ENCODE peak calls at places on chromosomes 16 and 17, in five cellular contexts. One of them, this sample, is unnamed.
A peak's percentile ranks its signal among the peaks of the same experiment; 100 is the strongest.

GRCh38 chr17:44760474-44761308 is 1.9 kb downstream of the ADAM11 start:
- DNase-seq in heart right ventricle: no peak
- DNase-seq in WERI-Rb-1: no peak
- DNase-seq in breast epithelium: no peak
- DNase-seq in effector memory CD4-positive, alpha-beta T cell: no peak
- DNase-seq in this sample: no peak

GRCh38 chr17:59972778-59973177 is 8.2 kb upstream of the RNFT1 start:
- DNase-seq in heart right ventricle: no peak
- DNase-seq in breast epithelium: no peak
- DNase-seq in effector memory CD4-positive, alpha-beta T cell: no peak
- DNase-seq in WERI-Rb-1: no peak
- DNase-seq in this sample: no peak

GRCh38 chr17:67942810-67943209 is 53.5 kb downstream of the C17orf58 start:
- DNase-seq in WERI-Rb-1: peak; percentile 18
- DNase-seq in breast epithelium: no peak
- DNase-seq in effector memory CD4-positive, alpha-beta T cell: no peak
- DNase-seq in heart right ventricle: no peak
- DNase-seq in this sample: no peak

GRCh38 chr17:31843382-31843780 is 15.7 kb downstream of the COPRS start:
- DNase-seq in heart right ventricle: no peak
- DNase-seq in WERI-Rb-1: no peak
- DNase-seq in breast epithelium: no peak
- DNase-seq in effector memory CD4-positive, alpha-beta T cell: no peak
- DNase-seq in this sample: no peak

GRCh38 chr16:17518441-17518840 is 47.7 kb upstream of the XYLT1 start:
- DNase-seq in WERI-Rb-1: no peak
- DNase-seq in effector memory CD4-positive, alpha-beta T cell: no peak
- DNase-seq in heart right ventricle: no peak
- DNase-seq in breast epithelium: no peak
- DNase-seq in this sample: no peak

GRCh38 chr17:31424944-31425582 is 33.6 kb downstream of the RAB11FIP4 start:
- DNase-seq in effector memory CD4-positive, alpha-beta T cell: no peak
- DNase-seq in heart right ventricle: peak; percentile 34
- DNase-seq in WERI-Rb-1: peak; percentile 93
- DNase-seq in breast epithelium: no peak
- DNase-seq in this sample: no peak

GRCh38 chr16:81601008-81601428 is 156.4 kb downstream of the CMIP start:
- DNase-seq in heart right ventricle: no peak
- DNase-seq in effector memory CD4-positive, alpha-beta T cell: no peak
- DNase-seq in breast epithelium: peak; percentile 53
- DNase-seq in WERI-Rb-1: no peak
- DNase-seq in this sample: no peak

GRCh38 chr17:46763416-46763815 is 55.1 kb downstream of the WNT3 start:
- DNase-seq in breast epithelium: no peak
- DNase-seq in WERI-Rb-1: no peak
- DNase-seq in heart right ventricle: no peak
- DNase-seq in effector memory CD4-positive, alpha-beta T cell: no peak
- DNase-seq in this sample: no peak

GRCh38 chr16:67648088-67648763 is 3.3 kb downstream of the CARMIL2 start:
- DNase-seq in WERI-Rb-1: no peak
- DNase-seq in breast epithelium: no peak
- DNase-seq in heart right ventricle: no peak
- DNase-seq in effector memory CD4-positive, alpha-beta T cell: no peak
- DNase-seq in this sample: no peak

GRCh38 chr17:27651411-27652345 is 20.7 kb downstream of the LGALS9 start:
- DNase-seq in heart right ventricle: peak; percentile 67
- DNase-seq in effector memory CD4-positive, alpha-beta T cell: peak; percentile 30
- DNase-seq in WERI-Rb-1: peak; percentile 70
- DNase-seq in breast epithelium: peak; percentile 62
- DNase-seq in this sample: no peak

GRCh38 chr17:55237268-55237667 is 27.5 kb upstream of the HLF start:
- DNase-seq in heart right ventricle: no peak
- DNase-seq in WERI-Rb-1: no peak
- DNase-seq in breast epithelium: no peak
- DNase-seq in effector memory CD4-positive, alpha-beta T cell: no peak
- DNase-seq in this sample: no peak

GRCh38 chr17:67819722-67820121 is 5.6 kb upstream of the BPTF start:
- DNase-seq in breast epithelium: no peak
- DNase-seq in WERI-Rb-1: no peak
- DNase-seq in heart right ventricle: no peak
- DNase-seq in effector memory CD4-positive, alpha-beta T cell: no peak
- DNase-seq in this sample: no peak

GRCh38 chr17:7932483-7932891 is 481 bp downstream of the CNTROB start:
- DNase-seq in effector memory CD4-positive, alpha-beta T cell: no peak
- DNase-seq in heart right ventricle: no peak
- DNase-seq in breast epithelium: no peak
- DNase-seq in WERI-Rb-1: no peak
- DNase-seq in this sample: no peak

GRCh38 chr16:48956620-48957019 is 325.0 kb downstream of the CBLN1 start:
- DNase-seq in effector memory CD4-positive, alpha-beta T cell: no peak
- DNase-seq in WERI-Rb-1: no peak
- DNase-seq in breast epithelium: no peak
- DNase-seq in heart right ventricle: no peak
- DNase-seq in this sample: no peak

GRCh38 chr16:72371307-72372081 is 199.5 kb upstream of the PMFBP1 start:
- DNase-seq in WERI-Rb-1: no peak
- DNase-seq in heart right ventricle: no peak
- DNase-seq in breast epithelium: no peak
- DNase-seq in effector memory CD4-positive, alpha-beta T cell: no peak
- DNase-seq in this sample: no peak

GRCh38 chr17:42598905-42599304 is 10.3 kb downstream of the RETREG3 start:
- DNase-seq in breast epithelium: no peak
- DNase-seq in heart right ventricle: peak; percentile 29
- DNase-seq in effector memory CD4-positive, alpha-beta T cell: no peak
- DNase-seq in WERI-Rb-1: no peak
- DNase-seq in this sample: no peak

DNA sequence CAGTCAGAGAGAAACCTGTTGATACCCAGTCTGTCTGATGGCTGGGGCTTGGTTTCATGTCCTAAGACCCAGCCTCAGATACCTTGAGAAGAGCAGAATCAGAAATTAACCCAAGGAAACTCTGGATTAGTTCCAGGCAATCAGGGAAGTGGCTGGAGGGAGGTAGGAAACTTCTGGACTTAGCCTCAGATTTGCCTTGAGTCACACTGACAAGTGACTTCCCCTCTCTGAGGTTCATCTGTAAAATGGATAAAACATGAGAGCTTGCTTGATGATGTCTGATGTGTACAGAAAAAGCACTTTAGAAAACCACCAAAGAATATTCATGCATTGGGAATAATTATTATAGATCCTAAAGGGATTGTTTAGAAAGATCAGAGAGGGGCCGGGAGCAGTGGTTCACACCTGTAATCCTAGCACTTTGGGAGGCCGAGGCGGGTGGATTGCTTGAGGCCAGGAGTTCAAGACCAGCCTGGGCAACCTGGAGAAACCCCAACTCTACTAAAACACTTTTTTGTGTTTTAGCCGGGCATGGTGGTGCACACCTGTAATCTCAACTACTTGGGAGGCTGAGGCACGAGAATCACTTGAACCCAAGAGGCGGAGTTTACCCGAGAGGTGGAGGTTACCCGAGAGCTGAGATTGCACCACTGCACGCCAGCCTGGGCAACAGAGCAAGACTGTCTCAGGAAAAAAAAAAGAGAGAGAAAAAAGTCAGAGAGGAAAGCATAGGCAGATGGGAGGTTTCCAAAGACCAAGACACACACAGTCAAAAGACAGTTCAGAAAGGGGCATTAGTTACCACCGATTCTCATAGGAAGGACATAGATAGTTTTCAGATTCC is 3.8 kb downstream of the CIITA start:
- DNase-seq in WERI-Rb-1: no peak
- DNase-seq in heart right ventricle: no peak
- DNase-seq in effector memory CD4-positive, alpha-beta T cell: no peak
- DNase-seq in breast epithelium: no peak
- DNase-seq in this sample: no peak
- H3K27ac ChIP-seq in WERI-Rb-1: no peak overlapping the region
- H3K27ac ChIP-seq in heart right ventricle: peak overlapping the region; percentile 60
- H3K27ac ChIP-seq in effector memory CD4-positive, alpha-beta T cell: no peak overlapping the region
- H3K27ac ChIP-seq in breast epithelium: no peak overlapping the region
- H3K27ac ChIP-seq in this sample: peak overlapping the region; percentile 19

DNA sequence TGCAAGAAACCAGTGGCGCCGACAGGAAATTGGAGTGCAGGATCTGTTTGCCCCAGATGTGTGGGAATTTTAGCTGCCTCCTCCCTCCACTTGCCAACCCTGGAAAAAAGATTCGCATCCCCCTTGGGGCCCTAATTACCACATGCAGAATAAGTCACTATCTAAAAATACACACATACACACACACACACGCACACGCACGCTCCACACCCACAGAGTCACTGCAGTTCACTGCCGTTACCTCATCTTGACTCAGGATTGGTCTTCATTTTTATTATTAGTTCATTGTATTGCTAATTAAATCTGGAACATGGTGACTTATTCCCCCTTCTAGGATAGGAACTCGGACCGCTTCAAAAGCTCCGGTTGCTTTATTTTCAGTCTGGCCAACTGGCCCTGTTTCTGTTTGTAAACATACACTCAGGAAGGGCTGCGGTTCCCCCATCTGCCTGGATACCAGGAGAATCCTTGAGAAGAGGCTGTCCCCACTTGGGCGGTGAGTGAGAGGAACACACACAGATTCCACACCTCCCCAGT is 241.6 kb upstream of the SALL1 start:
- DNase-seq in WERI-Rb-1: no peak
- DNase-seq in effector memory CD4-positive, alpha-beta T cell: no peak
- DNase-seq in breast epithelium: no peak
- DNase-seq in heart right ventricle: no peak
- DNase-seq in this sample: no peak
- H3K27ac ChIP-seq in WERI-Rb-1: no peak overlapping the region
- H3K27ac ChIP-seq in effector memory CD4-positive, alpha-beta T cell: no peak overlapping the region
- H3K27ac ChIP-seq in breast epithelium: no peak overlapping the region
- H3K27ac ChIP-seq in heart right ventricle: no peak overlapping the region
- H3K27ac ChIP-seq in this sample: no peak overlapping the region

DNA sequence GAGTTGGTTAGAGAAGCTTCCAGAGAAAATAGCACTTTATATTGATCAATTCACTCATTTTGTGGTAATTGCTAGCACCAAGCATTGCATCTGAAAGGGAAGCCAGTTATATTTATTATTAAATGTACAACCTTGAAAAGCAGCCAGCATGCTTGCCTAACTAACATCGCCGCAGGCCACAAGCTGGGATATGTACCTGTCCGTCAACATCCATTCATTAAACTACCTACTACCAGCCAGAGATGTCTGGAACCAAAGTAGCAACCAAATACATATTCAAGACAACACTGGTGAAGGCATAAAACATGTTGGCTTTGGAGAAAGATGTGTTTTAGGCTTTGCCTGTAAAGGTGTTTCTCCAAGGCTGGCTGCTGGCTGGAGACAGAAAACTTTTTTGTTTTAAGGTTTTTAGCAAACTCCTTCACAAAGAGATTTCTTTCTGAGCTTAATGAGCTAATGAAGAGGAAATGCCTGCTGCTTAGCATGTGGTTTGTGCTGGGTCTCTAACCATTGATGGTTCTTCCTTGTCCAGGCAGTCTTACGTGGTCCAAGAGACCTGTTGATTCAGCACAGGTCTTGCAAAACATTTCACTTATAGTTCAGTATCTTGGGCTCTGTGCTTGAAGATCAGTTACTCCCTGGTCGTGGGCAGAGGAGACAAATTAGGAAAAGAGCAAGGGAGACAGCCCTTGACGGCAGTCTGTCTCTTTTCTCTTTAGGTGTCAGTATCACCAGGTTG is 3.1 kb downstream of the ITPRIPL2 start:
- DNase-seq in WERI-Rb-1: no peak
- DNase-seq in breast epithelium: peak; percentile 83
- DNase-seq in effector memory CD4-positive, alpha-beta T cell: no peak
- DNase-seq in heart right ventricle: no peak
- DNase-seq in this sample: no peak
- H3K27ac ChIP-seq in WERI-Rb-1: no peak overlapping the region
- H3K27ac ChIP-seq in breast epithelium: peak overlapping the region; percentile 80
- H3K27ac ChIP-seq in effector memory CD4-positive, alpha-beta T cell: no peak overlapping the region
- H3K27ac ChIP-seq in heart right ventricle: no peak overlapping the region
- H3K27ac ChIP-seq in this sample: peak overlapping the region; percentile 71

DNA sequence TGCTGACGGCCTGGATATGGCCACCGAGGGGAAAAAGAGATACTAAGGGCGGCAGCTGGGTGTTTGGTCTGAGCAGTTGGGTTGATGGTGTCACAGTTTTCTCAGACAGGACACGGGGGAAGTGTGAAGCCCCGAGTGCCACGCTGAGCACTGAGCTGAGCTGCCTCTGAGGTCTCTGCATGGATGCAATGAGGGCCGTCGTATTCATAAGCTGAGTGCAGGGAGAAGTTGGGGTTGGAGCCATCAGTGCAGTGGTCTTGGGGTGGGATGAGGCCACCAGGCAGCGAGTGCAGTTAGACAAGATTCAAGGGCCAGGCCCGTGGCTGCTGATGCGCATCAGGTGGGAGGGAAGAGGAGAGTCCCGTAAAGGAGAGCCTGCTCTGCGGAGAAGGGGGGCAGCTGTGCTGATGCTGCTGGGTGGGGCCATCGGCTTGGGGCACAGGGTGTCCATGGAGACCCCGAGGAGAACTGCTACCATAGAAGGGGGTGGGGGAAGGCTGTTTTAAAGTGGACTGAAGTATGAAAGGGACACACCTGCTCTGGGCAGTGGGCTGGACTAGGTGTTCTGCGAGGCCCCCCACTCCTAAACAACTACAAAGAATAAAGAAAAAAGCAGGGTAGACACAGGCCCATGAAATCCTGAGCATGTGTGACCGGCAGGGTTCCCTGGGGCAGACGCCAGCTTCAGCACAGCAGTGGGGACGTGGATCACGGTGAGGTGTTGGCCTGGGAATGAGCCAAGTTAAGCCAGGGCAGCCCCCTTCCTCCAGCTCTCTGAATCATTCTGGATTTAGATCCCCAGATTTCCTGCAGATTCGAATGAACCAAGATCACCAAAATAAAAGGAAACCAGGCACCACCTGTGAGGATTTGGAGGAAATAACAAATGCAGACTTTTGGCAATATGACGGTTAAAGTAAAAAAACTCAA is 19.7 kb downstream of the IL34 start:
- DNase-seq in effector memory CD4-positive, alpha-beta T cell: no peak
- DNase-seq in breast epithelium: peak; percentile 31
- DNase-seq in WERI-Rb-1: no peak
- DNase-seq in heart right ventricle: no peak
- DNase-seq in this sample: no peak
- H3K27ac ChIP-seq in effector memory CD4-positive, alpha-beta T cell: no peak overlapping the region
- H3K27ac ChIP-seq in breast epithelium: no peak overlapping the region
- H3K27ac ChIP-seq in WERI-Rb-1: no peak overlapping the region
- H3K27ac ChIP-seq in heart right ventricle: no peak overlapping the region
- H3K27ac ChIP-seq in this sample: no peak overlapping the region

GRCh38 chr17:79930077-79930785 is 91.0 kb upstream of the CBX4 start:
- DNase-seq in effector memory CD4-positive, alpha-beta T cell: no peak
- DNase-seq in breast epithelium: no peak
- DNase-seq in heart right ventricle: no peak
- DNase-seq in WERI-Rb-1: peak; percentile 69
- DNase-seq in this sample: no peak
- H3K27ac ChIP-seq in effector memory CD4-positive, alpha-beta T cell: no peak overlapping the region
- H3K27ac ChIP-seq in breast epithelium: no peak overlapping the region
- H3K27ac ChIP-seq in heart right ventricle: no peak overlapping the region
- H3K27ac ChIP-seq in WERI-Rb-1: peak overlapping the region; percentile 58
- H3K27ac ChIP-seq in this sample: no peak overlapping the region

DNA sequence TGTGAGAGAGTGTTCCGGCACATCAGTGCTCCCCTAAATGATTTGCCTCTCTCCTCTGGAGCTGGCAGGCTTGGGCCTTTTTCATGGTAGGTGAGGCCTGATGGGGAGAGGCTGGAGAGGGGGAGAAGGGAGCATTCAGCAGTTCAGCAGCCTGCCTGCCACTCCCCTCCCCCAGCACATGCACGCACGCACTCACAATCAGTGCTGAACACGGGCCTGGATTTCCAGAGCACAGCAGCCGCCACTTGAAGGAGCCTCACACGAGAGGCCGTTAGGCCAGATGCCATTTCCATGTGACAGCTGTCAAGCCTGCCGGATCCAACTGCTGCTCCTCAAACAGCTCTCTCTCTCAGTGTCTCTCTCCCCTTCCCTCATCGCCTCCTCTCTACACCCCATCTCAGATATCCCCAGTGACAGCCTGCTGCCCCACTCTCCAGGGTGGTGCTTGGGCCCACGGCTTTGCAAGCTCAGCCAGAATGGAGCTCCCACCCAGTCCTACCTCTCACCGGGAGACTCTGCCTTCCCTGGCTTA is 226.4 kb downstream of the CCDC182 start:
- DNase-seq in effector memory CD4-positive, alpha-beta T cell: no peak
- DNase-seq in breast epithelium: no peak
- DNase-seq in heart right ventricle: peak; percentile 59
- DNase-seq in WERI-Rb-1: peak; percentile 99
- DNase-seq in this sample: no peak
- H3K27ac ChIP-seq in effector memory CD4-positive, alpha-beta T cell: no peak overlapping the region
- H3K27ac ChIP-seq in breast epithelium: no peak overlapping the region
- H3K27ac ChIP-seq in heart right ventricle: no peak overlapping the region
- H3K27ac ChIP-seq in WERI-Rb-1: peak overlapping the region; percentile 98
- H3K27ac ChIP-seq in this sample: no peak overlapping the region